ENCODE peak calls at places on chromosome 17, in seven cellular contexts. M is heart right ventricle, U is brain microvascular endothelial cell, Z is breast epithelium, K is coronary artery, I is transverse colon, N is H9. P is an unnamed sample.

GRCh38 chr17:8056232-8056975 is 17.5 kb downstream of the ALOX15B start:
- DNase-seq in I (peak; percentile 57), K (peak; percentile 74), U (peak; percentile 80), N (no peak), Z (no peak), M (peak; percentile 23), P (no peak)

GRCh38 chr17:64449545-64449944 is 630 bp downstream of the MILR1 start:
- DNase-seq in K (no peak), U (no peak), N (no peak), Z (no peak), I (no peak), M (no peak), P (no peak)

GRCh38 chr17:39813631-39814030 is 50.5 kb downstream of the IKZF3 start:
- DNase-seq in U (no peak), I (no peak), Z (no peak), N (no peak), K (no peak), M (no peak), P (no peak)

GRCh38 chr17:3762922-3763776 is 37.8 kb downstream of the ITGAE start:
- DNase-seq in Z (no peak), I (no peak), U (no peak), N (no peak), M (no peak), K (no peak), P (no peak)

GRCh38 chr17:35973333-35974260 is 7.7 kb downstream of the CCL16 start:
- DNase-seq in M (peak; percentile 16), Z (no peak), K (no peak), U (peak; percentile 36), N (no peak), I (no peak), P (peak; percentile 49)

GRCh38 chr17:15884731-15885130 is 60.2 kb upstream of the ADORA2B start:
- DNase-seq in K (no peak), U (no peak), M (no peak), Z (no peak), N (no peak), I (no peak), P (no peak)

GRCh38 chr17:46883871-46884270 is 32.5 kb downstream of the WNT9B start:
- DNase-seq in I (no peak), N (no peak), M (no peak), U (no peak), K (no peak), Z (no peak), P (no peak)

GRCh38 chr17:72631568-72631967 is 460.9 kb downstream of the SLC39A11 start:
- DNase-seq in U (no peak), K (no peak), Z (no peak), N (no peak), I (no peak), M (no peak), P (no peak)

GRCh38 chr17:6497496-6498221 is 53.4 kb downstream of the PIMREG start:
- DNase-seq in U (no peak), Z (peak; percentile 44), N (peak; percentile 72), K (peak; percentile 60), I (no peak), M (no peak), P (no peak)

GRCh38 chr17:81259058-81259605 is 20.0 kb downstream of the NDUFAF8 start:
- DNase-seq in I (no peak), K (no peak), U (no peak), Z (no peak), N (no peak), M (no peak), P (no peak)

GRCh38 chr17:14372905-14373559 is 72.2 kb downstream of the HS3ST3B1 start:
- DNase-seq in K (no peak), N (no peak), M (no peak), Z (no peak), U (no peak), I (no peak), P (no peak)

GRCh38 chr17:67157732-67158639 is 87.0 kb downstream of the HELZ start:
- DNase-seq in N (no peak), M (no peak), I (no peak), U (peak; percentile 41), K (no peak), Z (no peak), P (peak; percentile 10)

GRCh38 chr17:40111221-40112128 is 10.3 kb upstream of the MSL1 start:
- DNase-seq in N (peak; percentile 97), Z (peak; percentile 82), K (peak; percentile 97), U (peak; percentile 77), M (peak; percentile 97), I (peak; percentile 91), P (peak; percentile 95)

GRCh38 chr17:41530062-41531048 is 2.2 kb upstream of the KRT19 start:
- DNase-seq in I (peak; percentile 58), K (no peak), U (peak; percentile 96), Z (no peak), N (no peak), M (no peak), P (peak; percentile 51)

GRCh38 chr17:17391575-17392370 is 85.0 kb upstream of the MED9 start:
- DNase-seq in M (no peak), N (no peak), K (no peak), Z (no peak), I (peak; percentile 42), U (no peak), P (no peak)

GRCh38 chr17:6047966-6048365 is 22.2 kb upstream of the WSCD1 start:
- DNase-seq in M (no peak), Z (no peak), U (no peak), I (no peak), N (no peak), K (no peak), P (no peak)

GRCh38 chr17:76085731-76086366 is 6.9 kb downstream of the ZACN start:
- DNase-seq in M (no peak), Z (no peak), K (no peak), I (no peak), N (no peak), U (no peak), P (no peak)

GRCh38 chr17:2198917-2199316 is 104.7 kb downstream of the SMG6 start:
- DNase-seq in N (no peak), I (no peak), Z (no peak), K (no peak), U (peak; percentile 78), M (no peak), P (no peak)

GRCh38 chr17:7862692-7863437 is 5.1 kb downstream of the CYB5D1 start:
- DNase-seq in K (peak; percentile 38), I (peak; percentile 31), U (no peak), Z (no peak), M (peak; percentile 62), N (peak; percentile 72), P (no peak)

GRCh38 chr17:19570497-19571151 is 37.0 kb downstream of the SLC47A1 start:
- DNase-seq in I (peak; percentile 60), M (no peak), Z (no peak), K (no peak), N (no peak), U (no peak), P (no peak)

GRCh38 chr17:27504188-27504995 is 48.1 kb downstream of the KSR1 start:
- DNase-seq in K (no peak), I (no peak), N (no peak), Z (no peak), U (no peak), M (no peak), P (no peak)

GRCh38 chr17:1379930-1380313 is 20.1 kb downstream of the YWHAE start:
- DNase-seq in M (no peak), N (no peak), U (no peak), I (no peak), K (no peak), Z (no peak), P (no peak)

GRCh38 chr17:15247891-15248529 is 17.1 kb downstream of the PMP22 start:
- DNase-seq in N (peak; percentile 55), Z (no peak), U (no peak), M (no peak), K (no peak), I (no peak), P (peak; percentile 36)

GRCh38 chr17:72118588-72119279 is 2.1 kb upstream of the SOX9 start:
- DNase-seq in I (peak; percentile 81), M (peak; percentile 78), N (peak; percentile 84), Z (peak; percentile 74), K (no peak), U (peak; percentile 79), P (peak; percentile 61)

DNA sequence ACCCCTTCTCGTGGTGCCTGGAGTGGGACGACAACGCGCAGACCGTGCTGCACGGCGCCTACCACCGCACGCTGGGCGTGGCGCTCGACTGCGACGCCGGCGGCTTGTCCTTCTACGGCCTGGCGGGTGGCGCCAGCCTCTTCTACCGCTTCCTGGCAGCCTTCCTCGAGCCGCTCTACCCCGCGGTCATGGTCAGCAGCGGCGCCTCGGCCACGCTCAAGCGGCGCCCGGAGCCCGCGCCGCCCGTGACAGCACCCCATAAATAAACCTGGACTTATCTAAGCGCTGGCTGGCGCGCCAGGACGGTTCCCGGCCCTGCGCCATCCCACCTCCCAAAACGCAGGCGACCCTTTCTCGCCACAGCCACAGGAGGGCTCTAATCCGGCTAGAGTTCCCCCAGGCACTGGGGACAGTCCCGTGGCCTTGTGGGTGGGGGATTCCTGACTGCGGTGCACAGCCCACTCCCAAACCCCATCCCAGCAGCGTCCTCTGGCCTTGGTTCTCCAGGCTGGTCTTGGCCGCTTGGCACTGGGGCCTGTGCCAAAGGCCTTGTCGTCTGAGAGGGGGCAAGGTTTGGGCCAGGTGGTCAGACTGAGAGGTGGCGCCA is 10.2 kb upstream of the SLC16A5 start:
- DNase-seq in U (no peak), I (peak; percentile 75), N (peak; percentile 68), K (no peak), M (peak; percentile 78), Z (peak; percentile 67), P (no peak)
- TF ChIP-seq CTCF in U (no peak), I (peak; percentile 3), N (no peak), K (no peak), M (peak; percentile 33), Z (peak; percentile 6), P (no peak)

GRCh38 chr17:79747508-79748295 is 17.0 kb downstream of the ENPP7 start:
- DNase-seq in K (no peak), I (no peak), Z (no peak), N (peak; percentile 64), M (no peak), U (no peak), P (no peak)
- H3K27ac ChIP-seq in K (no peak overlapping the region), I (no peak overlapping the region), Z (no peak overlapping the region), N (no peak overlapping the region), M (no peak overlapping the region), U (no peak overlapping the region), P (no peak overlapping the region)

GRCh38 chr17:29619251-29619650 is 3.5 kb downstream of the CORO6 start:
- DNase-seq in K (no peak), M (peak; percentile 74), U (no peak), Z (no peak), N (peak; percentile 81), I (no peak), P (no peak)
- TF ChIP-seq CTCF in K (no peak), M (peak; percentile 13), U (peak; percentile 57), Z (no peak), N (peak; percentile 56), I (no peak), P (no peak)

GRCh38 chr17:78208486-78208885 is 5.6 kb upstream of the BIRC5 start:
- DNase-seq in U (no peak), Z (no peak), N (no peak), I (no peak), M (no peak), K (no peak), P (no peak)

GRCh38 chr17:78206298-78206697 is 7.8 kb upstream of the BIRC5 start:
- DNase-seq in M (no peak), I (no peak), U (no peak), K (no peak), Z (no peak), N (no peak), P (no peak)

GRCh38 chr17:78204387-78205123 is 9.5 kb upstream of the BIRC5 start:
- DNase-seq in U (no peak), Z (no peak), N (no peak), I (no peak), M (no peak), K (no peak), P (no peak)

GRCh38 chr17:78202666-78203065 is 11.4 kb upstream of the BIRC5 start:
- DNase-seq in K (peak; percentile 53), M (no peak), Z (no peak), N (no peak), U (no peak), I (no peak), P (no peak)

GRCh38 chr17:78205124-78205775 is 8.8 kb upstream of the BIRC5 start:
- DNase-seq in Z (no peak), U (no peak), M (no peak), K (peak; percentile 66), I (no peak), N (no peak), P (no peak)
- H3K27ac ChIP-seq in Z (no peak overlapping the region), U (no peak overlapping the region), M (no peak overlapping the region), K (no peak overlapping the region), I (no peak overlapping the region), N (no peak overlapping the region), P (no peak overlapping the region)

P was measured in RWPE1.